ENCODE peak calls at places on chromosome 4, in four cellular contexts. D is AG09309, T is Calu3, I is A549. H is an unnamed sample.

GRCh38 chr4:94458682-94459081 is 6.9 kb downstream of the PDLIM5 start:
- DNase-seq in D (no peak), T (no peak), I (no peak), H (no peak)

GRCh38 chr4:119041951-119042560 is 93.6 kb upstream of the MYOZ2 start:
- DNase-seq in D (peak; percentile 45), T (peak; percentile 47), I (peak; percentile 56), H (peak; percentile 47)

GRCh38 chr4:99885063-99885664 is 9.1 kb downstream of the LAMTOR3 start:
- DNase-seq in D (no peak), T (peak; percentile 11), I (peak; percentile 3), H (no peak)

GRCh38 chr4:78032446-78032845 is 24.7 kb upstream of the FRAS1 start:
- DNase-seq in D (no peak), T (no peak), I (no peak), H (no peak)

GRCh38 chr4:142959156-142959555 is 113.1 kb upstream of the INPP4B start:
- DNase-seq in D (no peak), T (no peak), I (no peak), H (no peak)

GRCh38 chr4:13476915-13477314 is 7.2 kb downstream of the RAB28 start:
- DNase-seq in D (peak; percentile 71), T (no peak), I (no peak), H (no peak)

GRCh38 chr4:95045429-95045828 is 287.7 kb downstream of the BMPR1B start:
- DNase-seq in D (no peak), T (no peak), I (no peak), H (no peak)

GRCh38 chr4:176534566-176534965 is 214.8 kb downstream of the SPCS3 start:
- DNase-seq in D (peak; percentile 48), T (peak; percentile 40), I (no peak), H (no peak)

GRCh38 chr4:163748474-163748873 is 254.0 kb downstream of the TMA16 start:
- DNase-seq in D (no peak), T (peak; percentile 2), I (no peak), H (no peak)

GRCh38 chr4:40310225-40310624 is 24.9 kb upstream of the CHRNA9 start:
- DNase-seq in D (no peak), T (no peak), I (no peak), H (no peak)

GRCh38 chr4:141763373-141763772 is 127.0 kb downstream of the IL15 start:
- DNase-seq in D (no peak), T (no peak), I (no peak), H (no peak)

GRCh38 chr4:17276821-17277220 is 235.1 kb downstream of the QDPR start:
- DNase-seq in D (peak; percentile 16), T (no peak), I (no peak), H (no peak)

GRCh38 chr4:149706942-149707341 is 108.7 kb downstream of the IQCM start:
- DNase-seq in D (no peak), T (no peak), I (no peak), H (no peak)

GRCh38 chr4:73817341-73817740 is 19.1 kb upstream of the CXCL6 start:
- DNase-seq in D (no peak), T (no peak), I (no peak), H (no peak)

GRCh38 chr4:169249214-169249973 is 21.4 kb downstream of the SH3RF1 start:
- DNase-seq in D (no peak), T (no peak), I (peak; percentile 30), H (no peak)

GRCh38 chr4:189255636-189256035 is 685.0 kb upstream of the FRG1 start:
- DNase-seq in D (no peak), T (no peak), I (no peak), H (no peak)

GRCh38 chr4:55554453-55555030 is 7.8 kb upstream of the CLOCK start:
- DNase-seq in D (no peak), T (no peak), I (peak; percentile 11), H (no peak)

GRCh38 chr4:121555315-121556107 is 141.3 kb downstream of the ANXA5 start:
- DNase-seq in D (no peak), T (no peak), I (no peak), H (no peak)

GRCh38 chr4:77564231-77564630 is 41.4 kb upstream of the CXCL13 start:
- DNase-seq in D (no peak), T (no peak), I (no peak), H (no peak)

GRCh38 chr4:117064297-117064696 is 21.1 kb downstream of the TRAM1L1 start:
- DNase-seq in D (no peak), T (no peak), I (no peak), H (no peak)

GRCh38 chr4:825969-826330 is at the start of gene CPLX1:
- DNase-seq in D (no peak), T (peak; percentile 41), I (no peak), H (peak; percentile 71)

GRCh38 chr4:155571184-155571944 is 95.3 kb upstream of the GUCY1A1 start:
- DNase-seq in D (no peak), T (no peak), I (no peak), H (no peak)

GRCh38 chr4:47486306-47486705 is 1.2 kb downstream of the ATP10D start:
- DNase-seq in D (no peak), T (no peak), I (no peak), H (no peak)

GRCh38 chr4:47484169-47484568 is 906 bp upstream of the ATP10D start:
- DNase-seq in D (no peak), T (no peak), I (no peak), H (no peak)

GRCh38 chr4:47483722-47484121 is 1.4 kb upstream of the ATP10D start:
- DNase-seq in D (no peak), T (no peak), I (no peak), H (no peak)

GRCh38 chr4:47482326-47482725 is 2.7 kb upstream of the ATP10D start:
- DNase-seq in D (no peak), T (no peak), I (no peak), H (no peak)

DNA sequence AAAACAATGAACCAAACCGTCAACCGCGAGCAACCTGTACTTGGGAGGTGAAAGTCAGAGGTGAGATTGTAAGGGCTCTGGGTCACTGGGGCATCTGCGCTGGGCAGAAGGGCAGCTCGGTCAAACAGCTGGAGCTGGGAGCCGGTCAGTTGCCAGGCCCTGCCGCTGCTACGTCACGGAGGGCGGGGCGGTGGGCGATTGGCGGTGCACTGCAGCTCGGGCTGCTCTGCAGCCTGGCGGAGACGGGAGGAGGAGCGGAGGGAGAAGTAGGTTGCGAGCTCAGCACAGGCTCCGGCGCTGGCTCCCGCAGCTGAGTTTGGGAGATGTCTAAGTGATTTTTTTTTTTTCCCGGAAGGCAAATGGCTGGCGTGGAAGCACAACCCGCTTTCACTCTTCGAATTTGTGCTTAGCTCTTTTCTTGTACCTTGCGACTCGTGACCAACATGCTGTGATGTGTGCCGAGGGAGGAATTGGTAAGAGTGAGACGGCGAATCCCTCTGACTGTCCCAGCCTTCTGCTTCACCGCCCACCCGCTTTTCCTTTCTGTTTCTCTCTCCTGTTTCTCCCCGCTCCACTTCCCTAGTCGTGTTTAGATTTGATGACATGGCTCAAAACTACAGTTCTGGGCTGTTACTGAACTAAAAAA is at the start of gene ATP10D:
- DNase-seq in D (peak; percentile 56), T (peak; percentile 92), I (peak; percentile 62), H (peak; percentile 96)
- TF ChIP-seq CTCF in D (peak; percentile 23), T (no peak), I (no peak), H (no peak)

GRCh38 chr4:113987382-113987930 is 8.0 kb upstream of the ARSJ start:
- DNase-seq in D (no peak), T (no peak), I (no peak), H (no peak)

GRCh38 chr4:113996599-113997177 is 17.2 kb upstream of the ARSJ start:
- DNase-seq in D (no peak), T (no peak), I (no peak), H (no peak)

GRCh38 chr4:113990886-113991285 is 11.4 kb upstream of the ARSJ start:
- DNase-seq in D (no peak), T (no peak), I (no peak), H (no peak)
- TF ChIP-seq CTCF in D (no peak), T (no peak), I (no peak), H (no peak)

GRCh38 chr4:134666640-134667039 is 465.1 kb upstream of the PABPC4L start:
- DNase-seq in D (no peak), T (no peak), I (no peak), H (no peak)
- TF ChIP-seq CTCF in D (no peak), T (no peak), I (no peak), H (no peak)

DNA sequence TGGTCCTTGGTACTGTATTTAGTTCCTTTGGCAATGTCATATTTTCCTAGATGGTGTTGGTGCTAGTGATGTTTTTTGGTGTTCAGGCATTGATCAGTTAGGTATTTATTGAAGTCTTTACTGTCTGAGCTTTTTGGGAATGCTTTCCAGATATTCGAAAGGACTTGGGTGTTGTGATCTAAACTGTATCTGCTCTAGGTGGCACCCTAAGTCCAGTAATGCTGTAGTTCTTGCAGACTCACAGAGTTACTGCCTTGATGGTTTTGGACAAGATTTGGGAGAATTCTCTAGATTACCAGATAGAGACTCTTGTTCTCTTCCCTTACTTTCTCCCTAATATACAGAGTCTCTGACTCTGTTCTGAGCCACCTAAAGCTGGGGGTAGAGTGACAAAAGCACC is 513.6 kb upstream of the PITX2 start:
- DNase-seq in D (peak; percentile 55), T (peak; percentile 10), I (no peak), H (no peak)
- TF ChIP-seq CTCF in D (peak; percentile 61), T (no peak), I (no peak), H (no peak)